ENCODE peak calls at places on chromosome 17, in four cellular contexts. H, G, B and E are unnamed samples.

GRCh38 chr17:12859520-12859919 is 70.2 kb downstream of the ARHGAP44 start:
- DNase-seq in H (no peak), G (no peak), B (peak), E (no peak)

GRCh38 chr17:16352303-16352837 is 899 bp downstream of the CENPV start:
- DNase-seq in B (peak), H (peak), G (peak), E (peak)

GRCh38 chr17:70006159-70006558 is 68.9 kb upstream of the KCNJ16 start:
- DNase-seq in H (no peak), G (no peak), B (no peak), E (no peak)

GRCh38 chr17:72077326-72077960 is 43.4 kb upstream of the SOX9 start:
- DNase-seq in H (no peak), B (no peak), G (peak), E (no peak)

GRCh38 chr17:74197801-74198200 is 5.7 kb upstream of the RPL38 start:
- DNase-seq in B (no peak), H (no peak), G (no peak), E (no peak)

GRCh38 chr17:72984925-72985322 is 107.6 kb downstream of the SLC39A11 start:
- DNase-seq in G (no peak), H (no peak), B (no peak), E (no peak)

GRCh38 chr17:62808576-62808970 is 459 bp upstream of the MARCHF10 start:
- DNase-seq in H (no peak), B (no peak), G (no peak), E (no peak)

GRCh38 chr17:77479372-77479781 is 338.6 kb downstream of the SEC14L1 start:
- DNase-seq in G (peak), H (no peak), B (no peak), E (no peak)

GRCh38 chr17:31475378-31476162 is 84.1 kb downstream of the RAB11FIP4 start:
- DNase-seq in H (no peak), B (no peak), G (no peak), E (no peak)

GRCh38 chr17:66494023-66494803 is 191.8 kb downstream of the PRKCA start:
- DNase-seq in H (no peak), B (no peak), G (peak), E (no peak)

GRCh38 chr17:77420476-77420803 is 279.7 kb downstream of the SEC14L1 start:
- DNase-seq in G (no peak), B (no peak), H (no peak), E (no peak)

DNA sequence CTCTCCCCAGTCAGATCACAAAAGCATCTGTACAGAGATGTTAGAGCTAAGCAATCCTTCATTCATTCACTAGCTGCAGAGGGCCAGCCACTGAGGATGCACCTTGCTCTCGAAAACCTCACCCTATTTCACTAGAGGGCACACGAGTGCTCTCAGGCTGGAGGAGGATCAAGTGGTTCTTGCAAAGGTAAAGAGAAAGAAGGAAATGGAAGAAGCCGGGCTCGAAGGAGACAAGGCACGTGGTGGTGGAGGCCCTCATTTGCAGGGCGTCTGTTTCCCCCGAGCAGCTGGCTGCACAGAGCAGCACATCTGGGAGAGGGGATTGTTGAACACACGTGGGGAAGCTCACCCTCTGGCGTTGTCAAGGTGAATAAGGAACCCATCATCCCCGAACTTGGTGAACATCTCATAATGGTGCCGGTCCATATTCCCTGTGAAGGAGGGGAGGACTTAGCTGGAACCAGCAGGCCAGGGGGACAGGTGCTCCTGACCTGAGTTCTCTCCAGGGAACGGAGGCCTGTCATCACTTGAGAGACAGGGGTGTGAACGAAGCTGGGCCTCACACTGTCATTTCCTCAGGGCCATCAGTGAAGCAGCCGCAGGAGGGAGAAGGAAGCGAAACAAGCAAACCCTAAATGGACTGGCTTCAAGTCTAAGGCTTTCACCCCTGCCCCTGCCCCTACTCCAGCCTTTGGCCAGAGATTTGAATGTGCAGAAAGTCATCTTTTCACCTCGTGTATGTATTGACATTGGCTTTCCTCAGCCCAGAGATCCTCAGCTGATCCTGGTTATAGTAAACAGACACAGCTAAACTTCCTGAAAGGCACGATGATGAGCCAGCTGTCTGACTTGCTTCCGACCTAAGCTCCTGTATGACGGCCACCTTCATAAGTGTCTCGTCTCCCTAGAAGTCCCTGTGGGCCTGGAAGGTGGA is 27.6 kb downstream of the PRKAR1A start:
- DNase-seq in B (no peak), H (no peak), G (peak), E (no peak)
- TF ChIP-seq CTCF in B (peak), H (no peak), G (peak), E (peak)

DNA sequence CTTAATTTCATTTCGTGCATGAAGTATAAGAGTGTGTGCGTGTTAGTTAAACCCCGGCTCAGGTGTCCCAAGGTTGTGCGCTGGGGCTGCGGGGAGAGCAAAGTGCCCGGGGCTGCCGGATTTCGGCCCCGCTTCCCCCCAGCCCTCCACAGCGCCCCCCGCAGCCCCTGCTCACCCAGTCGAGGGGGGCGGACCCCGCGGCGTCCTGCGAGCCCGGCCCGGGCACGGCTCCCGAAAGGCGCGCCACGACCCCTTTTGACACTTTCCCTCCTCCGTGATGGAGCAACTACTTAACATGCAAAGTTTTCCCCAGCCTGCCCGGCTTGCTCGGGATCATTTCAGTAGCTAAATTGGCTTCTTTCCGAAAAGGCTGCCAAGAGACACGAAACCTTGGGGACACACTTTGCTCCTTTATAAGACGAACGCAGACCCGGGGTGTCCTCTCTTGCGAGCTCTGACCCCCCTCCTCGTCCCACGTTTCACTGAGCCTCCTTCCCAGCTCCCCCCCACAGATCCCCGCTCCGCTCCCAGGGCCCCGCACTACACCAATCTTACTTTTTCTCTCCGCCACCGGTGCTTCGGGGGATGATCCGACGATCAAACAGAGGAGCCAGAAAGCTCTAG is 589 bp downstream of the C17orf58 start:
- DNase-seq in H (peak), B (peak), G (peak), E (peak)
- TF ChIP-seq CTCF in H (no peak), B (no peak), G (no peak), E (no peak)

GRCh38 chr17:9199474-9200196 is 178.3 kb downstream of the NTN1 start:
- DNase-seq in G (peak), H (no peak), B (no peak), E (no peak)

GRCh38 chr17:9200699-9201359 is 179.5 kb downstream of the NTN1 start:
- DNase-seq in G (no peak), H (no peak), B (peak), E (peak)

GRCh38 chr17:9202572-9202971 is 181.3 kb downstream of the NTN1 start:
- DNase-seq in H (no peak), B (no peak), G (no peak), E (no peak)

GRCh38 chr17:9204026-9204425 is 182.7 kb downstream of the NTN1 start:
- DNase-seq in H (no peak), B (no peak), G (no peak), E (no peak)

GRCh38 chr17:9200197-9200662 is 178.9 kb downstream of the NTN1 start:
- DNase-seq in G (peak), H (no peak), B (no peak), E (no peak)
- TF ChIP-seq CTCF in G (no peak), H (no peak), B (no peak), E (no peak)

GRCh38 chr17:27956601-27957445 is 63.7 kb upstream of the LYRM9 start:
- DNase-seq in G (peak), H (no peak), B (no peak), E (no peak)
- TF ChIP-seq CTCF in G (no peak), H (no peak), B (no peak), E (no peak)

GRCh38 chr17:45306623-45307022 is 10.2 kb downstream of the MAP3K14 start:
- DNase-seq in G (no peak), B (no peak), H (no peak), E (no peak)
- TF ChIP-seq CTCF in G (peak), B (no peak), H (no peak), E (no peak)

GRCh38 chr17:47841488-47842308 is 625 bp upstream of the SCRN2 start:
- DNase-seq in B (no peak), H (no peak), G (no peak), E (no peak)
- TF ChIP-seq CTCF in B (no peak), H (no peak), G (no peak), E (no peak)

GRCh38 chr17:44004761-44005526 is 522 bp downstream of the NAGS start:
- DNase-seq in B (no peak), H (peak), G (peak), E (no peak)

GRCh38 chr17:44005527-44005864 is 1.1 kb downstream of the NAGS start:
- DNase-seq in H (no peak), B (no peak), G (no peak), E (no peak)

GRCh38 chr17:44007346-44008204 is 3.2 kb downstream of the NAGS start:
- DNase-seq in B (no peak), H (peak), G (peak), E (no peak)

GRCh38 chr17:44006581-44007345 is 2.3 kb downstream of the NAGS start:
- DNase-seq in G (peak), H (peak), B (peak), E (peak)

GRCh38 chr17:44005865-44006580 is 1.6 kb downstream of the NAGS start:
- DNase-seq in B (peak), G (peak), H (peak), E (peak)
- TF ChIP-seq CTCF in B (no peak), G (peak), H (peak), E (peak)